ENCODE peak calls at places on chromosomes 11 and 22, in ten cellular contexts. One of them, this sample, is unnamed.

GRCh38 chr11:46920709-46921108 is 2.4 kb upstream of the LRP4 start:
- DNase-seq in tibial nerve: peak
- DNase-seq in coronary artery: peak
- DNase-seq in CD4-positive, CD25-positive, alpha-beta regulatory T cell: no peak
- DNase-seq in SJSA1: peak
- DNase-seq in dorsolateral prefrontal cortex: peak
- DNase-seq in SJCRH30: no peak
- DNase-seq in caudate nucleus: no peak
- DNase-seq in upper lobe of right lung: no peak
- DNase-seq in esophagus squamous epithelium: no peak
- DNase-seq in this sample: no peak

GRCh38 chr11:72234920-72235319 is 9.1 kb downstream of the PHOX2A start:
- DNase-seq in tibial nerve: no peak
- DNase-seq in coronary artery: no peak
- DNase-seq in CD4-positive, CD25-positive, alpha-beta regulatory T cell: no peak
- DNase-seq in SJSA1: no peak
- DNase-seq in dorsolateral prefrontal cortex: no peak
- DNase-seq in SJCRH30: no peak
- DNase-seq in caudate nucleus: no peak
- DNase-seq in upper lobe of right lung: peak
- DNase-seq in esophagus squamous epithelium: no peak
- DNase-seq in this sample: no peak

GRCh38 chr11:2289350-2289749 is 12.4 kb downstream of the C11orf21 start:
- DNase-seq in tibial nerve: peak
- DNase-seq in coronary artery: peak
- DNase-seq in CD4-positive, CD25-positive, alpha-beta regulatory T cell: no peak
- DNase-seq in SJSA1: peak
- DNase-seq in dorsolateral prefrontal cortex: no peak
- DNase-seq in SJCRH30: no peak
- DNase-seq in caudate nucleus: no peak
- DNase-seq in upper lobe of right lung: no peak
- DNase-seq in esophagus squamous epithelium: no peak
- DNase-seq in this sample: peak

GRCh38 chr11:76756341-76756771 is 26.8 kb upstream of the TSKU start:
- DNase-seq in tibial nerve: no peak
- DNase-seq in coronary artery: no peak
- DNase-seq in CD4-positive, CD25-positive, alpha-beta regulatory T cell: no peak
- DNase-seq in SJSA1: no peak
- DNase-seq in dorsolateral prefrontal cortex: no peak
- DNase-seq in SJCRH30: peak
- DNase-seq in caudate nucleus: no peak
- DNase-seq in upper lobe of right lung: no peak
- DNase-seq in esophagus squamous epithelium: no peak
- DNase-seq in this sample: no peak

GRCh38 chr11:5364214-5364613 is 12.9 kb downstream of the OR51B6 start:
- DNase-seq in tibial nerve: no peak
- DNase-seq in coronary artery: no peak
- DNase-seq in CD4-positive, CD25-positive, alpha-beta regulatory T cell: no peak
- DNase-seq in SJSA1: peak
- DNase-seq in dorsolateral prefrontal cortex: no peak
- DNase-seq in SJCRH30: peak
- DNase-seq in caudate nucleus: no peak
- DNase-seq in upper lobe of right lung: no peak
- DNase-seq in esophagus squamous epithelium: no peak
- DNase-seq in this sample: no peak

GRCh38 chr11:46047520-46047919 is 73.7 kb downstream of the PHF21A start:
- DNase-seq in tibial nerve: no peak
- DNase-seq in coronary artery: no peak
- DNase-seq in CD4-positive, CD25-positive, alpha-beta regulatory T cell: no peak
- DNase-seq in SJSA1: no peak
- DNase-seq in dorsolateral prefrontal cortex: no peak
- DNase-seq in SJCRH30: no peak
- DNase-seq in caudate nucleus: no peak
- DNase-seq in upper lobe of right lung: no peak
- DNase-seq in esophagus squamous epithelium: no peak
- DNase-seq in this sample: no peak

GRCh38 chr11:104462346-104462745 is 298.4 kb upstream of the PDGFD start:
- DNase-seq in tibial nerve: no peak
- DNase-seq in coronary artery: no peak
- DNase-seq in CD4-positive, CD25-positive, alpha-beta regulatory T cell: no peak
- DNase-seq in SJSA1: no peak
- DNase-seq in dorsolateral prefrontal cortex: no peak
- DNase-seq in SJCRH30: no peak
- DNase-seq in caudate nucleus: no peak
- DNase-seq in upper lobe of right lung: no peak
- DNase-seq in esophagus squamous epithelium: no peak
- DNase-seq in this sample: no peak

GRCh38 chr22:28500005-28500404 is 179.6 kb downstream of the TTC28 start:
- DNase-seq in tibial nerve: no peak
- DNase-seq in coronary artery: no peak
- DNase-seq in CD4-positive, CD25-positive, alpha-beta regulatory T cell: no peak
- DNase-seq in SJSA1: no peak
- DNase-seq in dorsolateral prefrontal cortex: no peak
- DNase-seq in SJCRH30: no peak
- DNase-seq in caudate nucleus: no peak
- DNase-seq in upper lobe of right lung: no peak
- DNase-seq in esophagus squamous epithelium: no peak
- DNase-seq in this sample: no peak

GRCh38 chr11:8813658-8814057 is 97.3 kb upstream of the AKIP1 start:
- DNase-seq in tibial nerve: peak
- DNase-seq in coronary artery: peak
- DNase-seq in CD4-positive, CD25-positive, alpha-beta regulatory T cell: peak
- DNase-seq in SJSA1: peak
- DNase-seq in dorsolateral prefrontal cortex: peak
- DNase-seq in SJCRH30: peak
- DNase-seq in caudate nucleus: peak
- DNase-seq in upper lobe of right lung: peak
- DNase-seq in esophagus squamous epithelium: no peak
- DNase-seq in this sample: peak

GRCh38 chr22:45159652-45160462 is 3.9 kb upstream of the NUP50 start:
- DNase-seq in tibial nerve: no peak
- DNase-seq in coronary artery: no peak
- DNase-seq in CD4-positive, CD25-positive, alpha-beta regulatory T cell: no peak
- DNase-seq in SJSA1: no peak
- DNase-seq in dorsolateral prefrontal cortex: no peak
- DNase-seq in SJCRH30: peak
- DNase-seq in caudate nucleus: no peak
- DNase-seq in upper lobe of right lung: no peak
- DNase-seq in esophagus squamous epithelium: no peak
- DNase-seq in this sample: peak

GRCh38 chr11:100072131-100072530 is 615.0 kb upstream of the ARHGAP42 start:
- DNase-seq in tibial nerve: no peak
- DNase-seq in coronary artery: no peak
- DNase-seq in CD4-positive, CD25-positive, alpha-beta regulatory T cell: no peak
- DNase-seq in SJSA1: no peak
- DNase-seq in dorsolateral prefrontal cortex: no peak
- DNase-seq in SJCRH30: no peak
- DNase-seq in caudate nucleus: no peak
- DNase-seq in upper lobe of right lung: no peak
- DNase-seq in esophagus squamous epithelium: no peak
- DNase-seq in this sample: peak

GRCh38 chr11:86571273-86571948 is 101.0 kb downstream of the ME3 start:
- DNase-seq in tibial nerve: no peak
- DNase-seq in coronary artery: no peak
- DNase-seq in CD4-positive, CD25-positive, alpha-beta regulatory T cell: no peak
- DNase-seq in SJSA1: peak
- DNase-seq in dorsolateral prefrontal cortex: no peak
- DNase-seq in SJCRH30: peak
- DNase-seq in caudate nucleus: no peak
- DNase-seq in upper lobe of right lung: no peak
- DNase-seq in esophagus squamous epithelium: no peak
- DNase-seq in this sample: peak

GRCh38 chr11:124870430-124870829 is 5.2 kb downstream of the ROBO3 start:
- DNase-seq in tibial nerve: no peak
- DNase-seq in coronary artery: no peak
- DNase-seq in CD4-positive, CD25-positive, alpha-beta regulatory T cell: no peak
- DNase-seq in SJSA1: no peak
- DNase-seq in dorsolateral prefrontal cortex: no peak
- DNase-seq in SJCRH30: no peak
- DNase-seq in caudate nucleus: no peak
- DNase-seq in upper lobe of right lung: no peak
- DNase-seq in esophagus squamous epithelium: no peak
- DNase-seq in this sample: peak

GRCh38 chr22:39317756-39318506 is 1.5 kb downstream of the RPL3 start:
- DNase-seq in tibial nerve: no peak
- DNase-seq in coronary artery: no peak
- DNase-seq in CD4-positive, CD25-positive, alpha-beta regulatory T cell: no peak
- DNase-seq in SJSA1: no peak
- DNase-seq in dorsolateral prefrontal cortex: no peak
- DNase-seq in SJCRH30: no peak
- DNase-seq in caudate nucleus: no peak
- DNase-seq in upper lobe of right lung: no peak
- DNase-seq in esophagus squamous epithelium: no peak
- DNase-seq in this sample: no peak

GRCh38 chr22:42780070-42780540 is 59.4 kb upstream of the A4GALT start:
- DNase-seq in tibial nerve: peak
- DNase-seq in coronary artery: peak
- DNase-seq in CD4-positive, CD25-positive, alpha-beta regulatory T cell: peak
- DNase-seq in SJSA1: peak
- DNase-seq in dorsolateral prefrontal cortex: no peak
- DNase-seq in SJCRH30: peak
- DNase-seq in caudate nucleus: no peak
- DNase-seq in upper lobe of right lung: no peak
- DNase-seq in esophagus squamous epithelium: no peak
- DNase-seq in this sample: peak
- H3K27ac ChIP-seq in tibial nerve: no peak
- H3K27ac ChIP-seq in coronary artery: no peak
- H3K27ac ChIP-seq in CD4-positive, CD25-positive, alpha-beta regulatory T cell: no peak
- H3K27ac ChIP-seq in SJSA1: no peak
- H3K27ac ChIP-seq in dorsolateral prefrontal cortex: peak
- H3K27ac ChIP-seq in SJCRH30: no peak
- H3K27ac ChIP-seq in caudate nucleus: no peak
- H3K27ac ChIP-seq in upper lobe of right lung: no peak
- H3K27ac ChIP-seq in esophagus squamous epithelium: no peak
- H3K27ac ChIP-seq in this sample: no peak

GRCh38 chr11:61401558-61401957 is 9.2 kb downstream of the TMEM216 start:
- DNase-seq in tibial nerve: no peak
- DNase-seq in coronary artery: no peak
- DNase-seq in CD4-positive, CD25-positive, alpha-beta regulatory T cell: no peak
- DNase-seq in SJSA1: no peak
- DNase-seq in dorsolateral prefrontal cortex: no peak
- DNase-seq in SJCRH30: no peak
- DNase-seq in caudate nucleus: no peak
- DNase-seq in upper lobe of right lung: no peak
- DNase-seq in esophagus squamous epithelium: no peak
- DNase-seq in this sample: no peak
- H3K27ac ChIP-seq in tibial nerve: no peak
- H3K27ac ChIP-seq in coronary artery: no peak
- H3K27ac ChIP-seq in CD4-positive, CD25-positive, alpha-beta regulatory T cell: no peak
- H3K27ac ChIP-seq in SJSA1: no peak
- H3K27ac ChIP-seq in dorsolateral prefrontal cortex: peak
- H3K27ac ChIP-seq in SJCRH30: no peak
- H3K27ac ChIP-seq in caudate nucleus: no peak
- H3K27ac ChIP-seq in upper lobe of right lung: no peak
- H3K27ac ChIP-seq in esophagus squamous epithelium: no peak
- H3K27ac ChIP-seq in this sample: no peak

GRCh38 chr22:37366601-37367000 is 60.7 kb downstream of the ELFN2 start:
- DNase-seq in tibial nerve: no peak
- DNase-seq in coronary artery: no peak
- DNase-seq in CD4-positive, CD25-positive, alpha-beta regulatory T cell: no peak
- DNase-seq in SJSA1: no peak
- DNase-seq in dorsolateral prefrontal cortex: no peak
- DNase-seq in SJCRH30: no peak
- DNase-seq in caudate nucleus: no peak
- DNase-seq in upper lobe of right lung: no peak
- DNase-seq in esophagus squamous epithelium: no peak
- DNase-seq in this sample: no peak

GRCh38 chr22:37365950-37366349 is 61.3 kb downstream of the ELFN2 start:
- DNase-seq in tibial nerve: no peak
- DNase-seq in coronary artery: no peak
- DNase-seq in CD4-positive, CD25-positive, alpha-beta regulatory T cell: no peak
- DNase-seq in SJSA1: no peak
- DNase-seq in dorsolateral prefrontal cortex: no peak
- DNase-seq in SJCRH30: no peak
- DNase-seq in caudate nucleus: no peak
- DNase-seq in upper lobe of right lung: no peak
- DNase-seq in esophagus squamous epithelium: no peak
- DNase-seq in this sample: no peak

GRCh38 chr22:37369536-37369935 is 57.7 kb downstream of the ELFN2 start:
- DNase-seq in tibial nerve: no peak
- DNase-seq in coronary artery: no peak
- DNase-seq in CD4-positive, CD25-positive, alpha-beta regulatory T cell: no peak
- DNase-seq in SJSA1: no peak
- DNase-seq in dorsolateral prefrontal cortex: no peak
- DNase-seq in SJCRH30: no peak
- DNase-seq in caudate nucleus: no peak
- DNase-seq in upper lobe of right lung: no peak
- DNase-seq in esophagus squamous epithelium: no peak
- DNase-seq in this sample: no peak

GRCh38 chr22:37370306-37370979 is 56.8 kb downstream of the ELFN2 start:
- DNase-seq in tibial nerve: peak
- DNase-seq in coronary artery: peak
- DNase-seq in CD4-positive, CD25-positive, alpha-beta regulatory T cell: no peak
- DNase-seq in SJSA1: no peak
- DNase-seq in dorsolateral prefrontal cortex: no peak
- DNase-seq in SJCRH30: no peak
- DNase-seq in caudate nucleus: no peak
- DNase-seq in upper lobe of right lung: peak
- DNase-seq in esophagus squamous epithelium: no peak
- DNase-seq in this sample: no peak

GRCh38 chr22:37368058-37368457 is 59.2 kb downstream of the ELFN2 start:
- DNase-seq in tibial nerve: no peak
- DNase-seq in coronary artery: no peak
- DNase-seq in CD4-positive, CD25-positive, alpha-beta regulatory T cell: no peak
- DNase-seq in SJSA1: no peak
- DNase-seq in dorsolateral prefrontal cortex: no peak
- DNase-seq in SJCRH30: no peak
- DNase-seq in caudate nucleus: no peak
- DNase-seq in upper lobe of right lung: no peak
- DNase-seq in esophagus squamous epithelium: no peak
- DNase-seq in this sample: no peak
- H3K27ac ChIP-seq in tibial nerve: no peak
- H3K27ac ChIP-seq in coronary artery: no peak
- H3K27ac ChIP-seq in CD4-positive, CD25-positive, alpha-beta regulatory T cell: no peak
- H3K27ac ChIP-seq in SJSA1: no peak
- H3K27ac ChIP-seq in dorsolateral prefrontal cortex: no peak
- H3K27ac ChIP-seq in SJCRH30: no peak
- H3K27ac ChIP-seq in caudate nucleus: no peak
- H3K27ac ChIP-seq in upper lobe of right lung: no peak
- H3K27ac ChIP-seq in esophagus squamous epithelium: no peak
- H3K27ac ChIP-seq in this sample: no peak

DNA sequence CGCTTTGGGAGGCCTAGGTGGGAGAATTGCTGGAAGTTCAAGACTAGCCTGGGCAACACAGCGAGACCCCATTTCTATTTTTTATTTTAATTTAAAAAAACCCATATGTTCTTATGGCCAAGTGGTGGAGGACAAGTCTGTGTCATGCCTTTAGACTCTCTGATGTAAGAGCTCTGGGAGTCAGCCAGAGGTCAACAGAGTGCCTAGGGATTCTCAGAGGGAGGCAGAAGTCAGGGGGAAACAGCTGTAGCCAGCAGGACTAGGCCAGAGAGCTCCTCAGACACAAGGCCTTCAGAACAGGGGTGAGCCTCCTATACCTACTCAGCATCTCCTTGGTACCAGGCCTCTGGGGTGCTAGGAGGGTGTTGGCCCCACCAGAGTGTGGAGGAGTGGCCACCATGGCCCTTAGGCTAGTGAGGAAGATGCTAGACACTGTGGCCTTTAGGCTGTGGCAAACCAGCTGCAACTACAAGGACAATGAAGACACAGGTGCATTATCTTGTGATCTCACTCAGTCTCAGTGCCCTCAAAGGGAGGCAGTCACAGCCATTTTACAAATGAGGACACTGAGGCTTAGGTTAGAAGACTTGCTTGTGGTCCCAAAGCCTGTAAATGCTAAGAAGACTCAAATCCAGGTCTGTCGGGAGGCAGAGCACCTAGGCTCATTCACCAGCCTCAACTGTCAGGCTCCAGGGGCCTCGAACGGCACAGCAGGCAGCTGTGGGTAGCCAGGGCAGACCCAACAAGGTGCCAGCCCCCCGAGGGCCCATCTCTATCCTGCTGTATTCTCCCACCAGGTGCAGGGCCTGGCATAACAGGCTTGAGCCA is 5.0 kb downstream of the ZP1 start:
- DNase-seq in tibial nerve: peak
- DNase-seq in coronary artery: no peak
- DNase-seq in CD4-positive, CD25-positive, alpha-beta regulatory T cell: no peak
- DNase-seq in SJSA1: no peak
- DNase-seq in dorsolateral prefrontal cortex: no peak
- DNase-seq in SJCRH30: no peak
- DNase-seq in caudate nucleus: no peak
- DNase-seq in upper lobe of right lung: peak
- DNase-seq in esophagus squamous epithelium: no peak
- DNase-seq in this sample: no peak
- H3K27ac ChIP-seq in tibial nerve: peak
- H3K27ac ChIP-seq in coronary artery: no peak
- H3K27ac ChIP-seq in CD4-positive, CD25-positive, alpha-beta regulatory T cell: no peak
- H3K27ac ChIP-seq in SJSA1: no peak
- H3K27ac ChIP-seq in dorsolateral prefrontal cortex: peak
- H3K27ac ChIP-seq in SJCRH30: no peak
- H3K27ac ChIP-seq in caudate nucleus: no peak
- H3K27ac ChIP-seq in upper lobe of right lung: no peak
- H3K27ac ChIP-seq in esophagus squamous epithelium: no peak
- H3K27ac ChIP-seq in this sample: no peak